ENCODE peak calls at places on chromosomes 11 and 22, in four cellular contexts. C, V, S and A are unnamed samples.

GRCh38 chr11:17865765-17866428 is 131.3 kb downstream of the KCNC1 start:
- DNase-seq in C (peak; percentile 70), V (no peak), S (no peak), A (no peak)

GRCh38 chr11:122741613-122742012 is 86.1 kb downstream of the UBASH3B start:
- DNase-seq in C (peak; percentile 68), V (no peak), S (no peak), A (no peak)

GRCh38 chr11:71248656-71249055 is 3.7 kb downstream of the SHANK2 start:
- DNase-seq in C (no peak), V (no peak), S (no peak), A (peak; percentile 24)

GRCh38 chr11:1326435-1327063 is 17.1 kb upstream of the TOLLIP start:
- DNase-seq in C (peak; percentile 73), V (no peak), S (no peak), A (no peak)

GRCh38 chr11:74685905-74686304 is 45.3 kb downstream of the CHRDL2 start:
- DNase-seq in C (no peak), V (no peak), S (no peak), A (no peak)

GRCh38 chr22:46449974-46450745 is 87.3 kb downstream of the CELSR1 start:
- DNase-seq in C (no peak), V (no peak), S (no peak), A (no peak)

GRCh38 chr22:39417641-39418040 is 18.1 kb downstream of the TAB1 start:
- DNase-seq in C (no peak), V (no peak), S (no peak), A (no peak)

GRCh38 chr22:49923445-49923844 is 5.0 kb downstream of the CRELD2 start:
- DNase-seq in C (peak; percentile 81), V (no peak), S (no peak), A (no peak)

GRCh38 chr22:50437511-50438304 is 37.1 kb downstream of the SBF1 start:
- DNase-seq in C (no peak), V (no peak), S (no peak), A (no peak)

GRCh38 chr11:65539401-65540289 is 14.8 kb downstream of the SCYL1 start:
- DNase-seq in C (no peak), V (peak; percentile 57), S (no peak), A (peak; percentile 84)

GRCh38 chr11:46127150-46127638 is 5.9 kb upstream of the PHF21A start:
- DNase-seq in C (peak; percentile 49), V (peak; percentile 75), S (no peak), A (no peak)

GRCh38 chr11:12560861-12561260 is 113.4 kb upstream of the TEAD1 start:
- DNase-seq in C (no peak), V (no peak), S (no peak), A (no peak)

GRCh38 chr11:9254416-9254815 is 10.7 kb downstream of the DENND5A start:
- DNase-seq in C (no peak), V (no peak), S (no peak), A (no peak)

GRCh38 chr11:21323617-21324016 is 654.2 kb downstream of the NELL1 start:
- DNase-seq in C (no peak), V (peak; percentile 36), S (no peak), A (no peak)

GRCh38 chr22:45802074-45802473 is 130.4 kb downstream of the ATXN10 start:
- DNase-seq in C (no peak), V (no peak), S (no peak), A (no peak)

GRCh38 chr22:39215430-39216142 is 29.2 kb downstream of the PDGFB start:
- DNase-seq in C (no peak), V (peak; percentile 64), S (no peak), A (peak; percentile 71)

GRCh38 chr22:19483481-19484244 is 3.9 kb downstream of the CDC45 start:
- DNase-seq in C (peak; percentile 81), V (no peak), S (no peak), A (no peak)

GRCh38 chr22:32531955-32532818 is 57.6 kb downstream of the FBXO7 start:
- DNase-seq in C (peak; percentile 93), V (peak; percentile 96), S (peak; percentile 62), A (peak; percentile 91)

GRCh38 chr22:39214383-39215069 is 30.3 kb downstream of the PDGFB start:
- DNase-seq in C (peak; percentile 36), V (peak; percentile 91), S (peak; percentile 50), A (peak; percentile 82)

GRCh38 chr11:122024278-122024677 is 91.7 kb downstream of the BLID start:
- DNase-seq in C (no peak), V (no peak), S (no peak), A (no peak)

GRCh38 chr11:130133716-130134115 is 25.9 kb upstream of the ST14 start:
- DNase-seq in C (no peak), V (no peak), S (no peak), A (no peak)

GRCh38 chr11:35305670-35306382 is 113.5 kb downstream of the SLC1A2 start:
- DNase-seq in C (peak; percentile 56), V (peak; percentile 86), S (peak; percentile 21), A (peak; percentile 76)

GRCh38 chr11:78733031-78733430 is 158.4 kb upstream of the NARS2 start:
- DNase-seq in C (peak; percentile 7), V (no peak), S (no peak), A (no peak)

GRCh38 chr11:126174816-126175215 is 36.6 kb downstream of the RPUSD4 start:
- DNase-seq in C (no peak), V (no peak), S (no peak), A (no peak)

GRCh38 chr11:126176853-126177470 is 34.5 kb downstream of the RPUSD4 start:
- DNase-seq in C (no peak), V (no peak), S (no peak), A (no peak)

GRCh38 chr11:126172596-126173038 is 38.8 kb downstream of the RPUSD4 start:
- DNase-seq in C (peak; percentile 53), V (no peak), S (no peak), A (no peak)

GRCh38 chr11:126175261-126175885 is 36.1 kb downstream of the RPUSD4 start:
- DNase-seq in C (no peak), V (no peak), S (no peak), A (no peak)

GRCh38 chr11:126173257-126173656 is 38.2 kb downstream of the RPUSD4 start:
- DNase-seq in C (no peak), V (no peak), S (no peak), A (no peak)
- H3K56ac ChIP-seq in C (no peak overlapping the region), V (no peak overlapping the region), S (no peak overlapping the region), A (no peak overlapping the region)

DNA sequence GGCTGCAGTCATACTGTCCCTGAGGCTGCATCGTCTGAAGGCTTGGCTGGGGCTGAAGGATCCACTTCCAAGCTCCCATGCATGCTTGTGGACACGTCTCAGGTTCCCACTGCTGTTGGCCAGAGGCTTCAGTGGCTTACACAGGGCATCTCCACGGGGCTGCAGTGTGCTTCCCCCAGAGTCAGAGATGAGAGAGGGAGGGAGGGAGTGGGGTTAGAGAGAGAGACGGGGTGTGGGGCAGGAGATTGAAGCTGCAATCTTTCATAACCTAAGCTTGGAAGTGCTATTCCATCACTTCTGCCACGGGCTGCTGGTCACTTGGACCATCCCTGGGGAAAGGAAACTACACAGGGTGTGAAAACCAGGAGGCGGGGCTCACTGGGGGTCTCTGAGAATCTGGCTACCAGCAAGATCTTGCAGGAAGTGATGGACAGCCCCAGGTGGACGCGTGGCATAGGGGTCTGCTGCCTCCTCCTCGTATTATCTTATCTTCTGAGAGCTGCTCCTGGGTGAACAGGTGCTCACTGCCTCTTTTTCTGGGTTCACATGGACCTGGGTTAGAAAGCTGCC is 63.0 kb upstream of the MYEOV start:
- DNase-seq in C (no peak), V (no peak), S (no peak), A (peak; percentile 12)
- H3K79me1 ChIP-seq in C (no peaks in the 10 kb centered on the region), V (no peaks in the 10 kb centered on the region), S (no peaks in the 10 kb centered on the region), A (no peaks in the 10 kb centered on the region)

GRCh38 chr11:28539239-28540025 is 431.2 kb downstream of the METTL15 start:
- DNase-seq in C (peak; percentile 54), V (no peak), S (no peak), A (no peak)
- H3K56ac ChIP-seq in C (no peak overlapping the region), V (no peak overlapping the region), S (no peak overlapping the region), A (no peak overlapping the region)

DNA sequence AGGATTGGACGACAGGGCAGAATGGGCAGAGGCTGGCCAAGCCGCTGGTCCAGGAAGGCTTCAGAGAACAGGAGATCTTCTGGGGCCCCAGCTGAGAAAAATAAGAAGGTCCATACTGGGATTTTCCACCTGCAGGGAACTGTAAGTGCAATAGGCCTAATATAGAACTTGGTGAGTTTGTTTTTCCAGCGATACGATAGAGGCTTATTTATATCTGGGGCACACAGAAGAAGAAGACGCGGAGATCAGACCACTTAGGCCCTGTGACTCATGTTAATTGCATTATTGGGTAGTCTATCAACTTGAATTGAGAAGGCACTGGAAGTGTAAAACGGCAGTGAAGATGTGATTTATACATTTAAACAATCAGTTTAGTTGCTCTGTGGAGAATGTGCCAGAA is 7.7 kb upstream of the SRSF8 start:
- DNase-seq in C (no peak), V (no peak), S (no peak), A (no peak)
- H3K79me1 ChIP-seq in C (no peaks in the 10 kb centered on the region), V (no peaks in the 10 kb centered on the region), S (no peaks in the 10 kb centered on the region), A (no peaks in the 10 kb centered on the region)